ENCODE peak calls at places on chromosomes 11 and 22, in eight cellular contexts. H is body of pancreas, G is Peyer's patch, L is MM.1S, A is HCT116, U is PC-3, B is uterus, Y is mammary epithelial cell. K is an unnamed sample. For H3K4me1, the result is how much of the 10 kb centered on the place peaks cover.

GRCh38 chr22:32572741-32573140 is 98.1 kb downstream of the FBXO7 start:
- DNase-seq in H (no peak), G (no peak), L (no peak), A (no peak), U (no peak), B (no peak), Y (no peak), K (no peak)

GRCh38 chr11:70315726-70316125 is 45.2 kb downstream of the PPFIA1 start:
- DNase-seq in H (no peak), G (no peak), L (no peak), A (no peak), U (no peak), B (no peak), Y (no peak), K (no peak)

GRCh38 chr11:94193288-94193687 is 64.6 kb downstream of the PANX1 start:
- DNase-seq in H (no peak), G (no peak), L (no peak), A (no peak), U (peak), B (no peak), Y (peak), K (no peak)

GRCh38 chr11:12123799-12124198 is 13.4 kb downstream of the MICAL2 start:
- DNase-seq in H (no peak), G (no peak), L (peak), A (no peak), U (no peak), B (no peak), Y (no peak), K (no peak)

GRCh38 chr22:50718352-50718709 is 19.7 kb upstream of the ACR start:
- DNase-seq in H (no peak), G (no peak), L (no peak), A (no peak), U (no peak), B (no peak), Y (no peak), K (no peak)

GRCh38 chr11:69541001-69541285 is 59.5 kb downstream of the LINC01488 start:
- DNase-seq in H (no peak), G (peak), L (no peak), A (no peak), U (no peak), B (no peak), Y (no peak), K (no peak)

GRCh38 chr11:452203-452744 is 2.2 kb downstream of the PTDSS2 start:
- DNase-seq in H (no peak), G (no peak), L (no peak), A (no peak), U (no peak), B (no peak), Y (no peak), K (no peak)

GRCh38 chr22:27032121-27032761 is 374.9 kb downstream of the MIAT start:
- DNase-seq in H (peak), G (no peak), L (no peak), A (no peak), U (no peak), B (no peak), Y (no peak), K (no peak)

GRCh38 chr11:65781962-65782815 is 1.4 kb upstream of the AP5B1 start:
- DNase-seq in H (no peak), G (no peak), L (no peak), A (no peak), U (no peak), B (no peak), Y (no peak), K (no peak)

GRCh38 chr11:72278911-72279310 is 34.9 kb upstream of the PHOX2A start:
- DNase-seq in H (no peak), G (no peak), L (no peak), A (peak), U (peak), B (no peak), Y (peak), K (no peak)

GRCh38 chr22:19942886-19943664 is 1.5 kb upstream of the TXNRD2 start:
- DNase-seq in H (no peak), G (no peak), L (no peak), A (no peak), U (peak), B (peak), Y (peak), K (no peak)

GRCh38 chr11:70420008-70420464 is 21.7 kb downstream of the CTTN start:
- DNase-seq in H (no peak), G (no peak), L (no peak), A (no peak), U (peak), B (no peak), Y (no peak), K (no peak)

GRCh38 chr11:111975076-111975806 is 38.1 kb downstream of the DIXDC1 start:
- DNase-seq in H (no peak), G (no peak), L (no peak), A (no peak), U (peak), B (no peak), Y (no peak), K (no peak)

GRCh38 chr22:19974233-19974861 is 32.7 kb upstream of the TXNRD2 start:
- DNase-seq in H (no peak), G (no peak), L (peak), A (peak), U (peak), B (no peak), Y (no peak), K (no peak)

GRCh38 chr11:134742956-134743808 is 331.1 kb upstream of the B3GAT1 start:
- DNase-seq in H (no peak), G (peak), L (no peak), A (no peak), U (no peak), B (no peak), Y (no peak), K (no peak)

GRCh38 chr11:44171518-44171917 is 76.0 kb downstream of the EXT2 start:
- DNase-seq in H (no peak), G (no peak), L (no peak), A (no peak), U (no peak), B (no peak), Y (no peak), K (no peak)

GRCh38 chr11:86802601-86803051 is 2.3 kb downstream of the PRSS23 start:
- DNase-seq in H (peak), G (peak), L (peak), A (peak), U (peak), B (no peak), Y (peak), K (no peak)
- H3K4me3 ChIP-seq in H (no peak), G (no peak), L (no peak), A (no peak), U (peak), B (peak), Y (peak), K (no peak)

DNA sequence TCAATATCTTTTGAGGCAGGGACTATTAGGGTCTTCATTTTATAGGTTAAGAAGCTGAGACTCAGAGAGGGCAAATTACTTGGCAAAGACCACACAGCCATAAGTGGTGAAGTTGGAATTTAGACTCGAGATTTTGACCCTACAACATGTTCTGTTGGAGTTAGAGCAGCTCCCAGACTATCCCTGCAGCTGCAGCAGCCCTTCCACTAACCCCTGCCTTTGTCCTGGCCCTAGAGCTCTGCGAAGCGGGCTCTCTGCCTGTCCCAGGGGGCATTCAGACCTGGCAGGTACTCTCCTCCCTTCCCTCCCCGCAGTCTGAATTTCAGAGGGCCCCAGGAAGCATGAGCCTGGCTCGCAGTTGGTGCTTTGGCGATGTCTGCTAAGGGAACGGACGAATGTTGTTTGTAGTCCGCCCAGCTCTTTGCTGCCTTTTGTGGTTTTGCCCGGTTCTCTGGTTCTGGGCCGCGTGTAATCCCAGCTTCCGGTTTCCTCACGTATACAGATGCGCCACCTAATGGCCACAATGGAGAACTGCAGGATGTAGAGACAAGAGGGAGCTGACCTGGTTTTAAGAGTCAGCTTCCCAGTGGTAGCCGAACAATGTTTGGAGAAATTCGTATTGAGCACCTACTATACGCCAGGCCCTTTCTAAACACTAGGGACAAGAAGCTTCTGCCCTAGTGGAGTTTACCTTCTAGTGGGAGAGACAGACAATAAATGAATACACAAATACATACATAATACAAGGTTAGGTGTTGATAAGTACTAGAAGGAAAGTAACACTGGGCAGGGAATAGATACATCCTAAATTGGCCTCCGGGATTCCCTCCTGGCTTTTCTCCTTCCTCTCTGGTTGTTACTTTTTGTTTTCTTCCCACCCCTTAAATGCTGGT is 125.2 kb downstream of the ST3GAL4 start:
- DNase-seq in H (peak), G (peak), L (peak), A (peak), U (peak), B (peak), Y (peak), K (peak)
- H3K4me1 ChIP-seq in H (under half), G (under half), L (under half), A (under half), U (under half), B (under half), Y (under half), K (under half)

GRCh38 chr11:59255281-59255680 is 42.6 kb upstream of the MPEG1 start:
- DNase-seq in H (no peak), G (no peak), L (no peak), A (no peak), U (peak), B (no peak), Y (no peak), K (no peak)

GRCh38 chr11:59249535-59249934 is 36.8 kb upstream of the MPEG1 start:
- DNase-seq in H (no peak), G (no peak), L (no peak), A (no peak), U (no peak), B (no peak), Y (no peak), K (no peak)

GRCh38 chr11:59247535-59248227 is 35.0 kb upstream of the MPEG1 start:
- DNase-seq in H (no peak), G (no peak), L (no peak), A (no peak), U (peak), B (no peak), Y (peak), K (no peak)

DNA sequence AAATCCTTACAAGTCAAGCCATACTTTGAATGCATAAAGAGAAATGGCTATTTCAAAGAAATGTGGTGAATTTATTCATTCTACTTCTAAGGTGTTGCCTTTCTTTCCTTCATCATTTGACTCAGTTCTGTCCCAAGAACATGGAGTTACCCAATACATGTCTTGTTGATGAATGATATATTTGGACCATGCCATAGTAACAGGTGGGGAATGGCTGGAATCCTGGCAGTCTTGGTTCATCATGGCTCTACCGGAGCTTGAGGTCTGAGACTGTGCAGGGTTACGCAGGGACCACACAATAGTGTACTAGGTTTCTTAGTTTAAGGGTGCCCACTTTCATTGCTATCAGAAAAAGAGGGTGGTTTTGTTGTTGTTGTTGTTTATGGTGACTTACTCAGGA is 40.3 kb upstream of the MPEG1 start:
- DNase-seq in H (no peak), G (no peak), L (no peak), A (no peak), U (no peak), B (no peak), Y (no peak), K (no peak)
- H3K4me3 ChIP-seq in H (no peak), G (no peak), L (no peak), A (no peak), U (no peak), B (no peak), Y (no peak), K (no peak)

DNA sequence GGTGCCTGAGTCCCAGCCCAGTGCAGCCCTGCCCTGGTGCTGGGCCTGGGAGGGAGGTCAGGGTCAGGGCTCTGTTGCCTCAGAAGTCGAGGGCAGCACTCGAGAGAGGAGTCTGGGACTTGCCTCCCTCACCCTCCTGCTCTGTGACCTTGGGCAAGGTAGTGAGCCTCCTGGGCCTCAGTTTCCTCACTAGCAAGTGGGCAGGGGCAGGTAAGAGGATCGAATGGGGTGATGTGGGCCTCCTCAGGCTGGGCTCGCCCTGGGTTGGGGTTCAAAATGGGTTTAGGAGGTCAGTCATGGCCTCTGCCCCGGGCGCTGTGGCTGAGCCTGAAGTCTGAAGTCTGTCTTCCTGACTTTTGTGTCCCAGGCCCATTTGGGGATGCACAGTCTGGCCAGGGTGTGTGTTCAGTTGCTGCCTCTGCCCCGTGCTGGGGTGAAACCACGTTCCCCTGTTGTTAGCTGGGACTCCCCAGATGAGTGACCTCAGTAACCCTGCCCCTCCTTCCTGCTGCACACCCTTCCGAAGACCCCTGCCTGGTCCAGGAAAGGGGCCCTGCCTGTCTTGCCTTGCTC is 40.9 kb upstream of the CELSR1 start:
- DNase-seq in H (no peak), G (peak), L (no peak), A (no peak), U (no peak), B (no peak), Y (no peak), K (no peak)
- H3K4me1 ChIP-seq in H (half or more), G (under half), L (under half), A (half or more), U (under half), B (under half), Y (under half), K (under half)

GRCh38 chr11:82234256-82234655 is 499.4 kb downstream of the FAM181B start:
- DNase-seq in H (no peak), G (no peak), L (no peak), A (no peak), U (no peak), B (no peak), Y (no peak), K (no peak)
- H3K4me3 ChIP-seq in H (no peak), G (no peak), L (no peak), A (no peak), U (no peak), B (no peak), Y (no peak), K (no peak)

DNA sequence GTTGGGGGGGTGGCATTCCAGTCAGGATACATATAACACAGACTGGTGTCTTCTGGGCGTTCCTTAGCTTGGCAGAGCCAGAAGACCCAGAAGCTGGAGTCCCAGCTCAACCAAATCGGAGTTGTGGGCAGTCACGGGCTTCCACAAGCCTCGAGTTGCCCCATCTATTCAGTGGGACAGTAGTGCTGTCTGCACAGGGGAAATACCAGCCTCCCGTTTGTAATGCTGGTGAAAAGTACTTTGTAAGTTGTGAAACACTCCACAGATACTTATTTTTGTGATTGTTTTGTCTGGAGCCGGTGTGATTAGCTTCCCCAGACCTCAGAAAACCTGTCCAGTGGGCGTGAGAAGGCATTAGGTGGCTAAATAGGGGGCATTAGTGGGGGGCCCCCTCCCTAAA is 13.6 kb downstream of the DGKZ start:
- DNase-seq in H (no peak), G (no peak), L (no peak), A (no peak), U (no peak), B (no peak), Y (no peak), K (no peak)
- H3K4me1 ChIP-seq in H (half or more), G (under half), L (under half), A (under half), U (under half), B (under half), Y (half or more), K (half or more)

GRCh38 chr11:108853864-108854263 is 189.0 kb downstream of the DDX10 start:
- DNase-seq in H (no peak), G (no peak), L (peak), A (no peak), U (no peak), B (no peak), Y (no peak), K (no peak)
- H3K4me3 ChIP-seq in H (no peak), G (no peak), L (peak), A (no peak), U (no peak), B (no peak), Y (no peak), K (peak)

GRCh38 chr11:1573077-1573846 is 1.2 kb upstream of the DUSP8 start:
- DNase-seq in H (peak), G (peak), L (no peak), A (no peak), U (no peak), B (no peak), Y (no peak), K (peak)

GRCh38 chr11:1572200-1573076 is at the start of gene DUSP8:
- DNase-seq in H (peak), G (peak), L (peak), A (peak), U (peak), B (peak), Y (peak), K (peak)

GRCh38 chr11:1570896-1571759 is 943 bp downstream of the DUSP8 start:
- DNase-seq in H (peak), G (no peak), L (no peak), A (no peak), U (no peak), B (no peak), Y (no peak), K (peak)

GRCh38 chr11:1570531-1570895 is 1.6 kb downstream of the DUSP8 start:
- DNase-seq in H (no peak), G (no peak), L (no peak), A (no peak), U (no peak), B (no peak), Y (no peak), K (no peak)

GRCh38 chr11:1571760-1572199 is 291 bp downstream of the DUSP8 start:
- DNase-seq in H (no peak), G (no peak), L (no peak), A (no peak), U (no peak), B (no peak), Y (no peak), K (no peak)
- H3K4me1 ChIP-seq in H (half or more), G (under half), L (under half), A (under half), U (under half), B (under half), Y (under half), K (under half)

GRCh38 chr11:114057605-114058004 is 1.9 kb upstream of the ZBTB16 start:
- DNase-seq in H (no peak), G (no peak), L (no peak), A (no peak), U (no peak), B (no peak), Y (no peak), K (no peak)
- H3K4me3 ChIP-seq in H (no peak), G (no peak), L (no peak), A (no peak), U (no peak), B (no peak), Y (no peak), K (no peak)